ENCODE peak calls at places on chromosome 3, in ten cellular contexts. O is tibial nerve; N is AG04450; A is WERI-Rb-1; E is aorta; Y is sigmoid colon; Q is CD8-positive, alpha-beta memory T cell; C is CD8-positive, alpha-beta T cell; B is neuronal stem cell; T is CD4-positive, alpha-beta T cell. W is an unnamed sample.
A peak's percentile ranks its signal among the peaks of the same experiment; 100 is the strongest.

GRCh38 chr3:38453914-38454178 is 156 bp downstream of the ACVR2B start:
- DNase-seq in E (no peak), A (no peak), N (no peak), C (no peak), Q (no peak), O (no peak), B (no peak), Y (no peak), T (no peak), W (no peak)

GRCh38 chr3:124791639-124792111 is 61.4 kb downstream of the UMPS start:
- DNase-seq in C (no peak), E (peak; percentile 84), B (no peak), Q (no peak), A (no peak), T (no peak), O (no peak), Y (peak; percentile 79), N (peak; percentile 91), W (peak; percentile 19)

GRCh38 chr3:177827517-177828249 is 630.4 kb upstream of the TBL1XR1 start:
- DNase-seq in C (no peak), O (no peak), E (no peak), N (peak; percentile 57), B (no peak), T (no peak), Q (no peak), Y (no peak), A (no peak), W (no peak)

GRCh38 chr3:38627956-38628355 is 21.5 kb downstream of the SCN5A start:
- DNase-seq in C (no peak), T (no peak), O (no peak), B (peak; percentile 41), Y (no peak), A (peak; percentile 67), Q (no peak), N (no peak), E (no peak), W (no peak)

GRCh38 chr3:129690406-129690805 is 83.9 kb upstream of the PLXND1 start:
- DNase-seq in T (peak; percentile 10), A (peak; percentile 68), B (peak; percentile 48), O (no peak), N (peak; percentile 11), C (peak; percentile 2), Q (no peak), E (no peak), Y (no peak), W (peak; percentile 10)

GRCh38 chr3:59425942-59426341 is 376.1 kb upstream of the CFAP20DC start:
- DNase-seq in O (no peak), B (no peak), C (no peak), T (peak; percentile 77), N (no peak), Y (no peak), E (no peak), A (no peak), Q (peak; percentile 9), W (no peak)

GRCh38 chr3:188779537-188779936 is 392.2 kb upstream of the TPRG1 start:
- DNase-seq in E (no peak), Q (no peak), Y (no peak), C (no peak), A (no peak), O (no peak), B (no peak), T (no peak), N (no peak), W (no peak)

GRCh38 chr3:184582583-184582982 is 21.0 kb downstream of the EPHB3 start:
- DNase-seq in O (no peak), A (peak; percentile 78), E (peak; percentile 77), B (no peak), C (no peak), Y (peak; percentile 86), T (no peak), N (no peak), Q (no peak), W (peak; percentile 40)

GRCh38 chr3:11567516-11568467 is 75.9 kb downstream of the VGLL4 start:
- DNase-seq in Y (no peak), Q (no peak), O (no peak), A (no peak), E (peak; percentile 89), T (no peak), N (no peak), C (no peak), B (no peak), W (no peak)

GRCh38 chr3:190004656-190005055 is 116.0 kb downstream of the P3H2 start:
- DNase-seq in A (no peak), B (no peak), E (no peak), Q (no peak), C (no peak), O (no peak), T (no peak), N (no peak), Y (no peak), W (no peak)

GRCh38 chr3:126208182-126208581 is 27.8 kb upstream of the ALDH1L1 start:
- DNase-seq in Y (no peak), O (no peak), E (no peak), T (no peak), C (no peak), A (no peak), B (no peak), Q (no peak), N (no peak), W (no peak)

GRCh38 chr3:107222927-107223326 is 154.3 kb upstream of the CCDC54 start:
- DNase-seq in N (no peak), C (no peak), O (no peak), T (no peak), E (no peak), B (no peak), Q (no peak), Y (no peak), A (no peak), W (no peak)
- H3K27ac ChIP-seq in N (no peak overlapping the region), C (no peak overlapping the region), O (no peak overlapping the region), T (no peak overlapping the region), E (no peak overlapping the region), B (no peak overlapping the region), Q (no peak overlapping the region), Y (no peak overlapping the region), A (no peak overlapping the region), W (no peak overlapping the region)

GRCh38 chr3:179732661-179733348 is 80.0 kb downstream of the USP13 start:
- DNase-seq in C (no peak), N (no peak), T (no peak), E (no peak), O (no peak), Y (no peak), A (peak; percentile 14), B (no peak), Q (no peak), W (no peak)
- H3K27ac ChIP-seq in C (no peak overlapping the region), N (no peak overlapping the region), T (no peak overlapping the region), E (no peak overlapping the region), O (no peak overlapping the region), Y (no peak overlapping the region), A (no peak overlapping the region), B (no peak overlapping the region), Q (no peak overlapping the region), W (no peak overlapping the region)

DNA sequence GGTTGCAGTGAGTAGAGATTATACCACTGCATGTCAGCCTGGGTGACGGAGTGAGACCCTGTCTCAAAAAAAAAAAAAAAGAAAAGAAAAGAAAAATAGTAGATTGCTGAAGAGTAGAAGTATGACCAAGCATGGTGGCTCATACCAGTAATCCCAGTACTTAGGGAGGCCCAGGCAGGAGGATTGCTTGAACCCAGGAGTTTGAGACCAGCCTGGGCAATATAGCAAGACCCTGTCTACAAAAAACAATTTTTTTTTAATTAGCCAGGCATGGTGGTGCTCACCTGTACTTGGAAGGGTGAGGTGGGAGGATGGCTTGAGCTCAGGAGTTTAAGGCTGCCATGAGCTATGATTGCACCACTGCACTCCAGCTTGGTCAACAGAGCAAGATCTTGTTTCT is 2.5 kb downstream of the NKTR start:
- DNase-seq in Y (no peak), C (no peak), N (no peak), A (no peak), Q (no peak), E (no peak), T (no peak), B (no peak), O (no peak), W (no peak)
- H3K27ac ChIP-seq in Y (no peak overlapping the region), C (no peak overlapping the region), N (no peak overlapping the region), A (no peak overlapping the region), Q (no peak overlapping the region), E (no peak overlapping the region), T (no peak overlapping the region), B (no peak overlapping the region), O (no peak overlapping the region), W (no peak overlapping the region)

GRCh38 chr3:71662056-71662455 is 63.1 kb downstream of the EIF4E3 start:
- DNase-seq in Q (no peak), O (no peak), B (no peak), C (no peak), N (no peak), A (no peak), Y (no peak), T (no peak), E (no peak), W (no peak)

GRCh38 chr3:71658131-71658530 is 67.1 kb downstream of the EIF4E3 start:
- DNase-seq in N (no peak), A (no peak), Q (no peak), O (peak; percentile 58), B (no peak), C (no peak), T (no peak), E (peak; percentile 92), Y (peak; percentile 97), W (no peak)

GRCh38 chr3:71662553-71662952 is 62.6 kb downstream of the EIF4E3 start:
- DNase-seq in T (no peak), E (no peak), C (no peak), A (no peak), O (no peak), B (no peak), N (no peak), Y (no peak), Q (no peak), W (no peak)

DNA sequence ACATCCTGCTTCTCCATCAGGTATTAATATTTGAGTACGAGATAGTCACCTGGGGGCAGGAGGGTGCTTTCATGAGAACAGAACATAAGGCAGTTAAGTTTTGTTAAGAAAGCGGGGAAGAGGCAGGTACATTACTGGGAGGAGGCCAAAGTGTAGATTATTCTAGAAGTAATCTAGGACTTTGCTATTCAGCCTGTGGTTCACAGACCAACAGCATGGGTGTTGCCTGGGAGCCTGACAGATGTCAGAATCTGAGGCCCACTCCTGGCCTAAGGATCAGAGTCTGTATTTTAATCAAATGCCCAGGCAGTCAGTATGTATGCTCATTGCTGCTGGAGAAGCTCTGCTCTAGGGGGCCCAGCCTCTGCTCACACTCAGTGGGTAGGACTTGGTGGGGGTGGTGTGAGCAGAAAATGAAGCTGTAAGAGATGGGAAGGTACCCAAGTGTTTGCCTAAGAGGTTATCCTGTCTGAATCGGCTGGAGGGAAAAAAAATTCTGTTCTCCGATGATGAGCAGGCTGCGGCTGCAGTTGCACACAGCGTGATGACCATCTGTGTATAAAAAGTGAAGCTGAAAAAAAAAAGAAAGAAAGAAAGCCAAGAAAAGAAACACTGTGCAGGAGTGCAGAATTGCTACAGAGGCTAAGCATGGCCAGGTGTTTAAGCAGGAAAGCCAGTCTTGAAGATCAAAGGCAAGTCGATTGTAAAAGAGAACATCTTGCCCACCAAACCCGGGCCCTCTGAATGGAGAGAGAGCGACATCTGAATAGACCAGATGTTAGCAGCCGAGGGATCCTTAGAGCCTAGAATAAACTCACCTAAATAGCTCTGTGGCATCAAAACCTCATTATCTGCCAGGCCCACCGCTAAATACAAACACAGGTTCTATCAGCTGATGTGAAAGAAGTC is 65.2 kb downstream of the EIF4E3 start:
- DNase-seq in O (no peak), N (no peak), B (no peak), A (no peak), Y (no peak), E (no peak), Q (no peak), C (no peak), T (no peak), W (no peak)
- H3K27ac ChIP-seq in O (no peak overlapping the region), N (no peak overlapping the region), B (no peak overlapping the region), A (no peak overlapping the region), Y (peak overlapping the region; percentile 83), E (no peak overlapping the region), Q (no peak overlapping the region), C (no peak overlapping the region), T (no peak overlapping the region), W (no peak overlapping the region)

GRCh38 chr3:49471856-49472495 is 1.9 kb downstream of the DAG1 start:
- DNase-seq in N (no peak), Y (no peak), Q (no peak), O (no peak), T (no peak), E (no peak), C (no peak), A (no peak), B (no peak), W (no peak)
- H3K27ac ChIP-seq in N (peak overlapping the region; percentile 21), Y (peak overlapping the region; percentile 98), Q (no peak overlapping the region), O (no peak overlapping the region), T (peak overlapping the region; percentile 86), E (no peak overlapping the region), C (peak overlapping the region; percentile 6), A (no peak overlapping the region), B (no peak overlapping the region), W (no peak overlapping the region)